ENCODE peak calls at places on chromosome 17, in five cellular contexts. One of them, this sample, is unnamed.

GRCh38 chr17:48269209-48269608 is 160.8 kb downstream of the SKAP1 start:
- DNase-seq in stromal cell of bone marrow: no peak
- DNase-seq in heart left ventricle: no peak
- DNase-seq in HTR-8/SVneo: no peak
- DNase-seq in activated T-cell treated with anti-CD3 and anti-CD28 coated beads for 24 hours: no peak
- DNase-seq in this sample: no peak

GRCh38 chr17:7133424-7133823 is 18.8 kb upstream of the ASGR2 start:
- DNase-seq in stromal cell of bone marrow: no peak
- DNase-seq in heart left ventricle: peak; percentile 71
- DNase-seq in HTR-8/SVneo: no peak
- DNase-seq in activated T-cell treated with anti-CD3 and anti-CD28 coated beads for 24 hours: peak; percentile 14
- DNase-seq in this sample: peak; percentile 79

GRCh38 chr17:40312131-40312731 is 3.3 kb downstream of the RARA start:
- DNase-seq in stromal cell of bone marrow: no peak
- DNase-seq in heart left ventricle: no peak
- DNase-seq in HTR-8/SVneo: no peak
- DNase-seq in activated T-cell treated with anti-CD3 and anti-CD28 coated beads for 24 hours: no peak
- DNase-seq in this sample: no peak

GRCh38 chr17:67110619-67111018 is 66.3 kb downstream of the CACNG1 start:
- DNase-seq in stromal cell of bone marrow: no peak
- DNase-seq in heart left ventricle: no peak
- DNase-seq in HTR-8/SVneo: no peak
- DNase-seq in activated T-cell treated with anti-CD3 and anti-CD28 coated beads for 24 hours: no peak
- DNase-seq in this sample: no peak

GRCh38 chr17:73612074-73612473 is 32.2 kb downstream of the SDK2 start:
- DNase-seq in stromal cell of bone marrow: no peak
- DNase-seq in heart left ventricle: peak; percentile 56
- DNase-seq in HTR-8/SVneo: no peak
- DNase-seq in activated T-cell treated with anti-CD3 and anti-CD28 coated beads for 24 hours: no peak
- DNase-seq in this sample: no peak

GRCh38 chr17:7438050-7438614 is 1.2 kb upstream of the FGF11 start:
- DNase-seq in stromal cell of bone marrow: no peak
- DNase-seq in heart left ventricle: peak; percentile 91
- DNase-seq in HTR-8/SVneo: no peak
- DNase-seq in activated T-cell treated with anti-CD3 and anti-CD28 coated beads for 24 hours: peak; percentile 32
- DNase-seq in this sample: peak; percentile 88

GRCh38 chr17:17877548-17878358 is 41.0 kb upstream of the SREBF1 start:
- DNase-seq in stromal cell of bone marrow: peak; percentile 86
- DNase-seq in heart left ventricle: peak; percentile 84
- DNase-seq in HTR-8/SVneo: no peak
- DNase-seq in activated T-cell treated with anti-CD3 and anti-CD28 coated beads for 24 hours: no peak
- DNase-seq in this sample: peak; percentile 92

GRCh38 chr17:81066072-81066471 is 31.1 kb downstream of the BAIAP2 start:
- DNase-seq in stromal cell of bone marrow: no peak
- DNase-seq in heart left ventricle: no peak
- DNase-seq in HTR-8/SVneo: no peak
- DNase-seq in activated T-cell treated with anti-CD3 and anti-CD28 coated beads for 24 hours: no peak
- DNase-seq in this sample: no peak

GRCh38 chr17:4960279-4960922 is 7.2 kb downstream of the SPAG7 start:
- DNase-seq in stromal cell of bone marrow: no peak
- DNase-seq in heart left ventricle: no peak
- DNase-seq in HTR-8/SVneo: no peak
- DNase-seq in activated T-cell treated with anti-CD3 and anti-CD28 coated beads for 24 hours: no peak
- DNase-seq in this sample: no peak

GRCh38 chr17:12409082-12409481 is 256.6 kb upstream of the MYOCD start:
- DNase-seq in stromal cell of bone marrow: no peak
- DNase-seq in heart left ventricle: no peak
- DNase-seq in HTR-8/SVneo: no peak
- DNase-seq in activated T-cell treated with anti-CD3 and anti-CD28 coated beads for 24 hours: no peak
- DNase-seq in this sample: no peak

GRCh38 chr17:65362826-65363225 is 198.6 kb downstream of the AXIN2 start:
- DNase-seq in stromal cell of bone marrow: no peak
- DNase-seq in heart left ventricle: no peak
- DNase-seq in HTR-8/SVneo: peak; percentile 29
- DNase-seq in activated T-cell treated with anti-CD3 and anti-CD28 coated beads for 24 hours: no peak
- DNase-seq in this sample: no peak